ENCODE peak calls at places on chromosomes 7 and 10, in seven cellular contexts. R is ELF-1; S is AML-193; F is AG10803; O is tibial artery; U is erythroblast; Y is activated CD8-positive, alpha-beta memory T cell treated with anti-CD3 and anti-CD28 coated beads for 24 hours. J is an unnamed sample.

GRCh38 chr10:79259834-79260233 is 87.4 kb upstream of the PPIF start:
- DNase-seq in R (no peak), U (no peak), F (no peak), O (no peak), Y (no peak), S (no peak), J (no peak)

GRCh38 chr10:77970869-77971803 is 44.6 kb upstream of the DLG5 start:
- DNase-seq in S (no peak), Y (no peak), U (peak), O (peak), R (peak), F (peak), J (peak)

GRCh38 chr7:150335101-150335773 is 6.2 kb downstream of the RARRES2 start:
- DNase-seq in Y (no peak), R (peak), F (peak), U (no peak), O (no peak), S (no peak), J (no peak)

GRCh38 chr10:11285171-11285570 is 267.5 kb downstream of the CELF2 start:
- DNase-seq in R (peak), O (no peak), Y (no peak), F (no peak), U (no peak), S (no peak), J (peak)

GRCh38 chr10:58782876-58783859 is 270.5 kb downstream of the BICC1 start:
- DNase-seq in O (peak), Y (no peak), R (no peak), F (peak), U (no peak), S (no peak), J (no peak)

GRCh38 chr10:106515206-106515790 is 649.2 kb downstream of the SORCS1 start:
- DNase-seq in S (no peak), O (no peak), F (no peak), U (no peak), Y (no peak), R (no peak), J (no peak)

GRCh38 chr10:47361293-47361692 is 13.1 kb downstream of the RBP3 start:
- DNase-seq in S (peak), F (peak), U (peak), O (peak), R (peak), Y (no peak), J (peak)

GRCh38 chr10:23521735-23522134 is 82.9 kb downstream of the OTUD1 start:
- DNase-seq in S (no peak), R (no peak), Y (no peak), O (no peak), U (no peak), F (no peak), J (no peak)

GRCh38 chr7:143375298-143376034 is 5.7 kb upstream of the ZYX start:
- DNase-seq in S (peak), O (no peak), R (no peak), U (no peak), F (no peak), Y (peak), J (no peak)

GRCh38 chr10:35565602-35566061 is 39.5 kb upstream of the GJD4 start:
- DNase-seq in F (peak), R (no peak), U (no peak), O (no peak), S (no peak), Y (no peak), J (no peak)

GRCh38 chr7:150941983-150942590 is 36.0 kb downstream of the KCNH2 start:
- DNase-seq in O (no peak), F (no peak), S (no peak), U (peak), Y (peak), R (no peak), J (peak)

GRCh38 chr7:38190010-38190409 is 12.0 kb downstream of the STARD3NL start:
- DNase-seq in Y (no peak), O (no peak), S (no peak), U (no peak), F (peak), R (no peak), J (no peak)

GRCh38 chr10:126433351-126433750 is 45.1 kb upstream of the ADAM12 start:
- DNase-seq in S (no peak), O (no peak), F (no peak), Y (no peak), U (no peak), R (no peak), J (no peak)

GRCh38 chr10:62373995-62374861 is at the start of gene ZNF365:
- DNase-seq in R (peak), S (no peak), Y (peak), O (peak), U (no peak), F (peak), J (peak)

GRCh38 chr10:76251773-76252617 is 820.6 kb downstream of the LRMDA start:
- DNase-seq in F (peak), R (peak), U (no peak), S (no peak), O (no peak), Y (no peak), J (no peak)

GRCh38 chr10:123999956-124000615 is 93.3 kb downstream of the CHST15 start:
- DNase-seq in O (peak), F (no peak), R (peak), Y (no peak), S (no peak), U (no peak), J (no peak)

GRCh38 chr7:158730383-158731055 is 25.9 kb upstream of the NCAPG2 start:
- DNase-seq in Y (peak), S (no peak), R (no peak), F (no peak), O (no peak), U (no peak), J (no peak)

GRCh38 chr7:54839538-54840213 is 80.7 kb upstream of the SEC61G start:
- DNase-seq in O (peak), Y (no peak), S (no peak), F (peak), U (peak), R (peak), J (peak)

GRCh38 chr7:100887955-100888481 is 1.5 kb downstream of the UFSP1 start:
- DNase-seq in Y (no peak), R (no peak), U (no peak), F (no peak), S (no peak), O (no peak), J (no peak)

GRCh38 chr10:47024399-47025252 is 113.4 kb downstream of the PTPN20 start:
- DNase-seq in R (peak), U (peak), Y (peak), F (peak), O (peak), S (peak), J (peak)

GRCh38 chr7:155167706-155168365 is 97.7 kb downstream of the HTR5A start:
- DNase-seq in O (no peak), R (no peak), F (no peak), U (no peak), Y (peak), S (no peak), J (no peak)

GRCh38 chr7:98619450-98620321 is 2.6 kb downstream of the NPTX2 start:
- DNase-seq in Y (no peak), S (no peak), O (no peak), R (peak), U (no peak), F (peak), J (no peak)

GRCh38 chr10:25678666-25679065 is 255.4 kb upstream of the MYO3A start:
- DNase-seq in R (no peak), O (no peak), U (no peak), Y (no peak), S (no peak), F (no peak), J (no peak)

J was measured in islet precursor cell.